ENCODE peak calls at places on chromosomes 3 and 15, in eight cellular contexts. C is transverse colon, H is esophagus squamous epithelium, B is heart right ventricle, G is pancreas, A is mesenchymal stem cell, V is heart left ventricle, O is GM23338. R is an unnamed sample.

GRCh38 chr3:13601692-13602080 is 52.8 kb downstream of the FBLN2 start:
- DNase-seq in C (no peak), H (no peak), B (no peak), G (no peak), A (no peak), V (no peak), O (no peak), R (no peak)

GRCh38 chr3:120678984-120679383 is 3.1 kb downstream of the HGD start:
- DNase-seq in C (no peak), H (no peak), B (no peak), G (no peak), A (no peak), V (no peak), O (no peak), R (no peak)

GRCh38 chr15:56715220-56715619 is 18.1 kb downstream of the ZNF280D start:
- DNase-seq in C (no peak), H (no peak), B (no peak), G (no peak), A (peak; percentile 28), V (no peak), O (no peak), R (no peak)

GRCh38 chr3:190646996-190647395 is 133.1 kb downstream of the IL1RAP start:
- DNase-seq in C (no peak), H (no peak), B (no peak), G (no peak), A (no peak), V (no peak), O (no peak), R (no peak)

GRCh38 chr3:131432441-131432840 is 50.9 kb downstream of the NUDT16 start:
- DNase-seq in C (no peak), H (no peak), B (no peak), G (no peak), A (no peak), V (no peak), O (no peak), R (no peak)

GRCh38 chr3:40969341-40969740 is 230.0 kb upstream of the CTNNB1 start:
- DNase-seq in C (no peak), H (no peak), B (no peak), G (no peak), A (no peak), V (no peak), O (no peak), R (no peak)

GRCh38 chr3:148757238-148757930 is 59.7 kb downstream of the AGTR1 start:
- DNase-seq in C (no peak), H (no peak), B (no peak), G (no peak), A (peak; percentile 82), V (no peak), O (no peak), R (no peak)

GRCh38 chr15:42994546-42994945 is 74.0 kb upstream of the TTBK2 start:
- DNase-seq in C (no peak), H (no peak), B (no peak), G (no peak), A (peak; percentile 73), V (no peak), O (no peak), R (no peak)

GRCh38 chr15:36265422-36265821 is 314.0 kb upstream of the CDIN1 start:
- DNase-seq in C (no peak), H (no peak), B (no peak), G (no peak), A (no peak), V (no peak), O (no peak), R (no peak)

GRCh38 chr15:98342911-98343310 is 305.4 kb upstream of the IGF1R start:
- DNase-seq in C (no peak), H (no peak), B (no peak), G (no peak), A (no peak), V (no peak), O (no peak), R (no peak)

GRCh38 chr3:134798681-134799311 is 3.7 kb downstream of the EPHB1 start:
- DNase-seq in C (no peak), H (no peak), B (no peak), G (no peak), A (no peak), V (no peak), O (no peak), R (no peak)

GRCh38 chr15:99058421-99058870 is 46.4 kb upstream of the SYNM start:
- DNase-seq in C (no peak), H (no peak), B (no peak), G (no peak), A (no peak), V (no peak), O (peak; percentile 59), R (no peak)

GRCh38 chr3:193974147-193974546 is 161.8 kb upstream of the HES1 start:
- DNase-seq in C (no peak), H (no peak), B (no peak), G (no peak), A (peak; percentile 89), V (no peak), O (no peak), R (no peak)

GRCh38 chr3:107665351-107665750 is 142.6 kb downstream of the BBX start:
- DNase-seq in C (no peak), H (no peak), B (no peak), G (no peak), A (no peak), V (no peak), O (no peak), R (no peak)

GRCh38 chr15:58440922-58441321 is 9.1 kb downstream of the LIPC start:
- DNase-seq in C (peak; percentile 80), H (no peak), B (no peak), G (peak; percentile 63), A (no peak), V (no peak), O (peak; percentile 24), R (no peak)

GRCh38 chr3:41907330-41908073 is 54.4 kb downstream of the ULK4 start:
- DNase-seq in C (no peak), H (no peak), B (no peak), G (no peak), A (peak; percentile 8), V (no peak), O (no peak), R (no peak)

DNA sequence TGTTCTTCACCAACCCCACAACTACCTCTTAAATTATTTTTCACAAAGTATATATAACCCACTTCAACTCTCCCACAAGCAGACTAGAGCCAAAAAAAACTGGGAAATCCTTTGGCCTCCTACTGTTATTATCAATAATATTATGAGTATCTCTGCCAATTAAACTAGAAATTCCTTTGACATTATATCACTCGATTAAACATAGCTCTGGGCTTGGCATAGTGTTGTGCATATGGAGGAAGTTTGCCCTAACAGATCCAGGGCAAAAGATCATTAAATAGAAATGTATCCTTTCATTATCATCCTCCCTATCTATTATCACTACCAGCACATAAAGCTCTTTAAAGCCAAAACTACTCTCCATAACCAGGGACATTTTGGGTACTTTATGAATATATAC is 74.9 kb downstream of the OSBPL10 start:
- DNase-seq in C (no peak), H (no peak), B (no peak), G (no peak), A (no peak), V (no peak), O (no peak), R (no peak)
- H3K4me1 ChIP-seq in C (no peaks in the 10 kb centered on the region), H (peaks cover 64% of the 10 kb centered on the region), B (no peaks in the 10 kb centered on the region), G (peaks cover 4% of the 10 kb centered on the region), A (peaks cover 23% of the 10 kb centered on the region), V (no peaks in the 10 kb centered on the region), O (peaks cover 75% of the 10 kb centered on the region), R (peaks cover 1% of the 10 kb centered on the region)

GRCh38 chr15:63054281-63054683 is 11.7 kb downstream of the TPM1 start:
- DNase-seq in C (no peak), H (no peak), B (no peak), G (no peak), A (peak; percentile 75), V (no peak), O (peak; percentile 12), R (no peak)

GRCh38 chr15:63052128-63052826 is 9.7 kb downstream of the TPM1 start:
- DNase-seq in C (no peak), H (no peak), B (no peak), G (no peak), A (peak; percentile 13), V (no peak), O (no peak), R (no peak)

GRCh38 chr15:63051701-63052066 is 9.1 kb downstream of the TPM1 start:
- DNase-seq in C (no peak), H (no peak), B (no peak), G (no peak), A (no peak), V (no peak), O (no peak), R (no peak)

GRCh38 chr15:63054985-63055384 is 12.4 kb downstream of the TPM1 start:
- DNase-seq in C (no peak), H (no peak), B (no peak), G (no peak), A (peak; percentile 48), V (no peak), O (no peak), R (no peak)

DNA sequence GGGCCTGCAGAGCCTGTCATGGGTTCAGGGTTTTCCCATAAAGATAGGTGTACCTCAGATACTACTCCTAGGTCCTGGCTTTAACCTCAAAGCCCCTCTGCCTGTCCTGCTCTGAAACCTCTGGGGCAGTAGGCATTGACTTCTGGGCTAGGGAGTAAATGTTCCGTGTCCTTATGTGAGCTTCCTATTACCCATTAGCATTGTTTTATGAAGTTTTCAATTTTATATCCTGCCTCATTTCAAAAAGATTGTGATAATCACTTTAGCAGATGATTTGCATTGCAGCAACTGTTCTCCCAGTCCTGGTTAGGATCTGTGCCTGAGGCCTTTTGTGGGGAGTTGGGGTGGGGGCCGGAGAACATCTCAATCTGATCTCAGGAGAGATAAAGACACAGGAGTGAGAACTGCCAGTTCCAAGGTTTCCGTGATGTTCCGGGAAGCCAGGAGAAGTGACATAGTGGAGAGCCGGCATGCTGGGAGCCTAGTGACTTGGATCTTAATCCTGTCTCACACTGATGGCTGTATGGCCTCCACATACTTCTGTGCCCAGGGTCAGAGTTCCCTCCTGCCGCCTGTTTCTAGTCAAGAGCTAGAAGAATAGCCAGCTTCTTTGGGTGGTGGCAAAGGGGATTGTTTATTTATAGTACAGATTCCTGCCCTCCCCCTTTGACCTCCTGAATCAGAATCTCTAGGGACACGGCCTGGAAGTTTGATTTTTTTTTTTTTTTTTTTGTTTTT is 10.6 kb downstream of the TPM1 start:
- DNase-seq in C (peak; percentile 42), H (no peak), B (peak; percentile 36), G (no peak), A (peak; percentile 82), V (peak; percentile 70), O (peak; percentile 29), R (no peak)
- H3K4me3 ChIP-seq in C (no peak overlapping the region), H (no peak overlapping the region), B (peak overlapping the region; percentile 32), G (no peak overlapping the region), A (peak overlapping the region; percentile 5), V (peak overlapping the region; percentile 10), O (no peak overlapping the region), R (no peak overlapping the region)

DNA sequence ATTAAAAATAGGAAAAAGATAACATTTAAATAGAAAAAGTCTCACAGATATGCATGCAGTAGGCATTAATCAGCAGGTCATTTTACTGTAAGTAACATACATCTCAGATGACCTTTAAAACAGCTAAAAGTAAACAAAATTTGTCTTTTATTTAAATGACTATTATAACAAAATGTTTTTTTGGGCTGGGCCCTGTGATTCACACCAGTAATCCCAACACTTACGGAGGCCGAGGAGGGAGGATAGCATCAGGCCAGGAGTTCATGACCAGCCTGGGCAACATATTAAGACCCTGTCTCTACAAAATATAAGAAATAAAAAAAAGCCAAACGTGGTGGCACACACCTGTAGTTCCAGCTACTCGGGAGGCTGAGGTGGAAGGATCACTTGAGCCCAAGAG is 14.8 kb downstream of the IQGAP1 start:
- DNase-seq in C (no peak), H (no peak), B (no peak), G (no peak), A (no peak), V (no peak), O (no peak), R (no peak)
- H3K4me1 ChIP-seq in C (peaks cover 79% of the 10 kb centered on the region), H (peaks cover 98% of the 10 kb centered on the region), B (peaks cover 43% of the 10 kb centered on the region), G (peaks cover 33% of the 10 kb centered on the region), A (peaks cover 11% of the 10 kb centered on the region), V (peaks cover 39% of the 10 kb centered on the region), O (peaks cover 66% of the 10 kb centered on the region), R (peaks cover 24% of the 10 kb centered on the region)

GRCh38 chr3:152319256-152319655 is 50.5 kb downstream of the MBNL1 start:
- DNase-seq in C (no peak), H (no peak), B (no peak), G (no peak), A (no peak), V (no peak), O (no peak), R (no peak)
- H3K4me3 ChIP-seq in C (no peak overlapping the region), H (no peak overlapping the region), B (no peak overlapping the region), G (no peak overlapping the region), A (no peak overlapping the region), V (no peak overlapping the region), O (no peak overlapping the region), R (no peak overlapping the region)

R was measured in ovary.